ENCODE peak calls at places on chromosomes 11 and 22, in eight cellular contexts. D, G, N, H, W, J, Z and T are unnamed samples.

GRCh38 chr22:30204742-30205111 is 41.8 kb downstream of the LIF start:
- DNase-seq in D (peak; percentile 79), G (peak; percentile 91), N (peak; percentile 64), H (peak; percentile 59), W (peak; percentile 63), J (no peak), Z (no peak), T (peak; percentile 88)

GRCh38 chr11:30046211-30046945 is 29.5 kb upstream of the KCNA4 start:
- DNase-seq in D (no peak), G (no peak), N (peak; percentile 7), H (no peak), W (no peak), J (no peak), Z (no peak), T (no peak)

GRCh38 chr22:39617342-39617741 is 46.8 kb downstream of the CACNA1I start:
- DNase-seq in D (no peak), G (no peak), N (no peak), H (no peak), W (no peak), J (no peak), Z (no peak), T (no peak)

GRCh38 chr22:35749808-35750207 is 32.1 kb downstream of the APOL5 start:
- DNase-seq in D (no peak), G (no peak), N (no peak), H (no peak), W (peak; percentile 46), J (no peak), Z (no peak), T (peak; percentile 76)

GRCh38 chr11:115869780-115870431 is 365.7 kb upstream of the CADM1 start:
- DNase-seq in D (peak; percentile 5), G (peak; percentile 55), N (no peak), H (no peak), W (no peak), J (peak; percentile 7), Z (no peak), T (no peak)

GRCh38 chr11:11992257-11992690 is 16.2 kb downstream of the DKK3 start:
- DNase-seq in D (peak; percentile 45), G (no peak), N (no peak), H (peak; percentile 56), W (no peak), J (no peak), Z (no peak), T (peak; percentile 51)

GRCh38 chr11:128531588-128531987 is 55.8 kb downstream of the ETS1 start:
- DNase-seq in D (no peak), G (no peak), N (no peak), H (no peak), W (no peak), J (no peak), Z (no peak), T (no peak)

GRCh38 chr11:110337570-110338193 is 41.3 kb upstream of the RDX start:
- DNase-seq in D (peak; percentile 29), G (no peak), N (no peak), H (no peak), W (no peak), J (no peak), Z (no peak), T (peak; percentile 12)

GRCh38 chr11:61378713-61379313 is 13.6 kb upstream of the TMEM216 start:
- DNase-seq in D (peak; percentile 91), G (peak; percentile 98), N (no peak), H (no peak), W (peak; percentile 96), J (peak; percentile 82), Z (no peak), T (peak; percentile 98)

GRCh38 chr11:111559791-111560190 is 19.3 kb downstream of the LAYN start:
- DNase-seq in D (no peak), G (no peak), N (no peak), H (no peak), W (no peak), J (no peak), Z (no peak), T (no peak)

GRCh38 chr22:46056169-46057041 is 79.4 kb upstream of the WNT7B start:
- DNase-seq in D (peak; percentile 60), G (no peak), N (peak; percentile 65), H (peak; percentile 55), W (no peak), J (no peak), Z (no peak), T (peak; percentile 52)

GRCh38 chr22:19253143-19253542 is 38.4 kb downstream of the CLTCL1 start:
- DNase-seq in D (no peak), G (no peak), N (no peak), H (no peak), W (no peak), J (no peak), Z (no peak), T (no peak)

GRCh38 chr22:19260194-19260593 is 31.3 kb downstream of the CLTCL1 start:
- DNase-seq in D (no peak), G (no peak), N (no peak), H (no peak), W (no peak), J (no peak), Z (no peak), T (no peak)

GRCh38 chr22:19260804-19261203 is 30.7 kb downstream of the CLTCL1 start:
- DNase-seq in D (no peak), G (no peak), N (no peak), H (no peak), W (no peak), J (no peak), Z (no peak), T (no peak)

DNA sequence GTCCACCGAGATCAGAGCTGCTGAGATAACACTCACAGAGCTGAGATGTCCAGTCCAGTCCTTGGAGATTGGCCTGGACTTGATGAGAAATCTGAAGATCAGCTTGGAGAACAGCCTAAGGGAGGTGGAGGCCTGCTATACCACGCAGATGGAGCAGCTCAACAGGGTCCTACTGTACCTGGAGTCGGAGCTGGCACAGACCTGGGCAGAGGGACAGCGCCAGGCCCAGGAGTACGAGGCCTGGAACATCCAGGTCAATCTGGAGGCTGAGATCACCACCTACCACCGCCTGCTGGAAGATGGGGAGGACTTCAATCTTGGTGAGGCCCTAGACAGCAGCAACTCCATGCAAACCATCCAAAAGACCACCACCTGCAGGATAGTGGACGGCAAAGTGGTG is 33.1 kb downstream of the CLTCL1 start:
- DNase-seq in D (no peak), G (no peak), N (no peak), H (no peak), W (no peak), J (no peak), Z (no peak), T (no peak)
- TF ChIP-seq CTCF in D (no peak), G (no peak), N (no peak), H (no peak), W (no peak), J (no peak), Z (no peak), T (no peak)

GRCh38 chr11:101128571-101129202 is 926 bp downstream of the PGR start:
- DNase-seq in D (no peak), G (no peak), N (peak; percentile 71), H (no peak), W (no peak), J (no peak), Z (no peak), T (no peak)
- H3K4me3 ChIP-seq in D (no peak overlapping the region), G (peak overlapping the region; percentile 63), N (peak overlapping the region; percentile 74), H (peak overlapping the region; percentile 53), W (no peak overlapping the region), J (no peak overlapping the region), Z (peak overlapping the region; percentile 92), T (peak overlapping the region; percentile 38)

GRCh38 chr11:120181446-120181992 is 29.3 kb upstream of the OAF start:
- DNase-seq in D (no peak), G (no peak), N (peak; percentile 19), H (peak; percentile 18), W (no peak), J (no peak), Z (no peak), T (no peak)

GRCh38 chr11:120182357-120182756 is 28.5 kb upstream of the OAF start:
- DNase-seq in D (no peak), G (no peak), N (peak; percentile 26), H (peak; percentile 17), W (no peak), J (no peak), Z (no peak), T (no peak)

GRCh38 chr11:120184371-120184945 is 26.4 kb upstream of the OAF start:
- DNase-seq in D (no peak), G (no peak), N (peak; percentile 66), H (peak; percentile 24), W (no peak), J (no peak), Z (no peak), T (peak; percentile 56)

GRCh38 chr11:120183701-120184141 is 27.1 kb upstream of the OAF start:
- DNase-seq in D (no peak), G (no peak), N (peak; percentile 35), H (peak; percentile 24), W (no peak), J (no peak), Z (no peak), T (no peak)

GRCh38 chr11:120182790-120183491 is 27.9 kb upstream of the OAF start:
- DNase-seq in D (no peak), G (no peak), N (peak; percentile 36), H (peak; percentile 49), W (no peak), J (peak; percentile 13), Z (no peak), T (peak; percentile 72)
- TF ChIP-seq CTCF in D (peak; percentile 48), G (peak; percentile 22), N (no peak), H (no peak), W (peak; percentile 44), J (no peak), Z (no peak), T (peak; percentile 62)

GRCh38 chr11:16293204-16293681 is 63.1 kb downstream of the SOX6 start:
- DNase-seq in D (no peak), G (peak; percentile 43), N (no peak), H (no peak), W (peak; percentile 14), J (no peak), Z (no peak), T (no peak)

GRCh38 chr11:16296243-16296642 is 60.1 kb downstream of the SOX6 start:
- DNase-seq in D (no peak), G (no peak), N (no peak), H (no peak), W (no peak), J (no peak), Z (no peak), T (no peak)

GRCh38 chr11:16292167-16292859 is 64.0 kb downstream of the SOX6 start:
- DNase-seq in D (no peak), G (no peak), N (no peak), H (no peak), W (no peak), J (no peak), Z (no peak), T (no peak)

GRCh38 chr11:16297332-16297731 is 59.0 kb downstream of the SOX6 start:
- DNase-seq in D (no peak), G (no peak), N (no peak), H (no peak), W (no peak), J (no peak), Z (no peak), T (no peak)

DNA sequence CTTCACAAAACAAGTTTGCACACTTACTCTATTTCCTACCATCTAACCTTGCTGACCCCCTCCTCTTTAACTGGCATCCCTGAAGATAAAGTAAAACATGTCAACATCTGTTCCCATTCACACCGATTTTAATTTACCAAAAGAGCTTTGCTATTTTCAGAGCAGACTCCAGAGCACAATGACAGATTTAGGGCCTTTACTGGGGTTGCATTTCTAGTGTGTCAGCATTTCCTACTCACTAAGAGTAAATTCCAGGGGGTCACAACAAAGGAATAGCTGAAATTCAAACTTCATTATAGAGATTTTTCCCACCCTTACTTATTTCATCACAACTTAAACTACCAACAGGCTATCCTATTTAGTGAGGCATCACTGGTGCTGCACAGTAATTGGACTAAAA is 60.8 kb downstream of the SOX6 start:
- DNase-seq in D (no peak), G (no peak), N (no peak), H (no peak), W (no peak), J (no peak), Z (no peak), T (no peak)
- H3K4me3 ChIP-seq in D (no peak overlapping the region), G (no peak overlapping the region), N (no peak overlapping the region), H (no peak overlapping the region), W (no peak overlapping the region), J (no peak overlapping the region), Z (no peak overlapping the region), T (no peak overlapping the region)